ENCODE peak calls at places on chromosomes 6 and 20, in nine cellular contexts. Z is PC-3, W is neural progenitor cell, S is SK-N-SH, R is OCI-LY7, F is hepatocyte, X is HCT116, I is MM.1S, T is GM23338. L is an unnamed sample.
A peak's percentile ranks its signal among the peaks of the same experiment; 100 is the strongest.

GRCh38 chr6:1630771-1631217 is 21.1 kb downstream of the FOXC1 start:
- DNase-seq in W (no peak), X (peak; percentile 75), Z (no peak), I (no peak), T (no peak), S (no peak), F (no peak), R (no peak), L (no peak)

GRCh38 chr6:23224540-23224939 is 655.2 kb downstream of the HDGFL1 start:
- DNase-seq in F (no peak), W (no peak), I (peak; percentile 46), T (no peak), S (no peak), Z (no peak), R (no peak), X (no peak), L (no peak)

GRCh38 chr6:137261393-137262154 is 42.4 kb upstream of the IFNGR1 start:
- DNase-seq in I (no peak), T (no peak), R (peak; percentile 7), X (no peak), W (no peak), F (peak; percentile 30), Z (peak; percentile 87), S (no peak), L (peak; percentile 50)

GRCh38 chr6:23547851-23548250 is 578.2 kb upstream of the NRSN1 start:
- DNase-seq in W (peak; percentile 34), S (no peak), Z (peak; percentile 57), T (peak; percentile 41), F (peak; percentile 50), R (no peak), I (no peak), X (no peak), L (no peak)

GRCh38 chr6:157107915-157108651 is 215.2 kb downstream of the TMEM242 start:
- DNase-seq in W (no peak), T (no peak), I (no peak), Z (peak; percentile 82), F (peak; percentile 59), R (no peak), X (no peak), S (peak; percentile 57), L (peak; percentile 97)

GRCh38 chr6:158011980-158012566 is 30.4 kb downstream of the SYNJ2 start:
- DNase-seq in R (no peak), I (no peak), T (no peak), F (no peak), W (no peak), Z (no peak), X (no peak), S (no peak), L (no peak)

GRCh38 chr6:108156938-108157233 is 8.9 kb upstream of the NR2E1 start:
- DNase-seq in T (no peak), R (no peak), Z (no peak), X (no peak), I (no peak), S (no peak), W (no peak), F (no peak), L (no peak)

GRCh38 chr6:150069707-150070106 is 786 bp upstream of the ULBP3 start:
- DNase-seq in F (peak; percentile 29), T (no peak), W (peak; percentile 28), S (no peak), R (no peak), Z (no peak), X (no peak), I (no peak), L (no peak)

GRCh38 chr6:52400316-52401041 is 19.7 kb upstream of the EFHC1 start:
- DNase-seq in X (no peak), T (no peak), Z (no peak), I (no peak), S (no peak), W (no peak), F (no peak), R (no peak), L (no peak)

GRCh38 chr6:125984311-125984710 is 2.0 kb upstream of the TRMT11 start:
- DNase-seq in W (no peak), I (no peak), Z (no peak), R (no peak), F (peak; percentile 29), X (no peak), T (no peak), S (no peak), L (peak; percentile 64)

GRCh38 chr6:44569931-44570385 is 182.5 kb downstream of the CDC5L start:
- DNase-seq in F (no peak), Z (no peak), I (no peak), R (no peak), W (no peak), S (no peak), T (no peak), X (no peak), L (peak; percentile 81)
- TF ChIP-seq EZH2phosphoT487 in F (no peak), Z (no peak), I (no peak), R (no peak), W (no peak), S (no peak), T (no peak), X (no peak), L (no peak)

DNA sequence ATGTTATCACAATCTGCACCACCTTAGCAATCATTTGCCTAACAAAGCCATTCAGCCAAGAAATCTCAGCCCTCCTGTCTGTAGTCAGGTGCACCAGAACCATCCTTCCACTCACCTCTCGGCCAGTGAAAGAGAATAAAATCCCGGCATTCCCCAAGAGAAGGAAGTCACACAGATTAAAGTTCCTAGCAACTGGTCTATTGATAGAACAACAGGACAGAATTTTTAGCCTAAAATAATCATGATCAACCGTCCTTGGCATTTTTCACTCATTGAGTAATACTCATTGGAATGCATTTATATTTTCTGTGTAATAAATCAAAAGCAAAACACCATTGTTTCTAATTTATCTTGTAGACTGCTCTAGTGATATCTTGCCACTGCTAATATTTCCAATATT is 85.7 kb upstream of the CDH4 start:
- DNase-seq in T (no peak), R (no peak), Z (no peak), X (no peak), F (no peak), I (no peak), S (no peak), W (no peak), L (peak; percentile 36)
- H3K27ac ChIP-seq in T (no peak overlapping the region), R (no peak overlapping the region), Z (no peak overlapping the region), X (no peak overlapping the region), F (no peak overlapping the region), I (no peak overlapping the region), S (no peak overlapping the region), W (no peak overlapping the region), L (no peak overlapping the region)

GRCh38 chr6:42394881-42395620 is 56.7 kb downstream of the TRERF1 start:
- DNase-seq in R (no peak), W (no peak), T (no peak), S (no peak), F (no peak), I (no peak), Z (no peak), X (no peak), L (no peak)
- TF ChIP-seq EZH2phosphoT487 in R (no peak), W (no peak), T (no peak), S (no peak), F (no peak), I (no peak), Z (no peak), X (no peak), L (no peak)

GRCh38 chr6:56400273-56400672 is 152.9 kb upstream of the COL21A1 start:
- DNase-seq in T (no peak), I (no peak), X (no peak), R (no peak), S (no peak), Z (no peak), W (no peak), F (no peak), L (no peak)

GRCh38 chr6:56399672-56400263 is 152.4 kb upstream of the COL21A1 start:
- DNase-seq in R (no peak), I (no peak), S (no peak), T (no peak), Z (peak; percentile 27), X (no peak), W (no peak), F (peak; percentile 73), L (no peak)

GRCh38 chr6:56401477-56402070 is 154.2 kb upstream of the COL21A1 start:
- DNase-seq in I (no peak), X (no peak), S (no peak), Z (no peak), F (no peak), T (no peak), R (no peak), W (no peak), L (no peak)

GRCh38 chr6:56406276-56407269 is 159.2 kb upstream of the COL21A1 start:
- DNase-seq in W (no peak), I (no peak), Z (no peak), R (no peak), T (no peak), S (no peak), F (no peak), X (no peak), L (no peak)

GRCh38 chr6:56403663-56404200 is 156.4 kb upstream of the COL21A1 start:
- DNase-seq in T (no peak), S (no peak), X (no peak), Z (no peak), F (no peak), I (no peak), W (no peak), R (no peak), L (no peak)
- H3K27ac ChIP-seq in T (no peak overlapping the region), S (no peak overlapping the region), X (no peak overlapping the region), Z (no peak overlapping the region), F (peak overlapping the region; percentile 25), I (no peak overlapping the region), W (no peak overlapping the region), R (no peak overlapping the region), L (no peak overlapping the region)

L was measured in GM23248.